ENCODE peak calls at places on chromosomes 7 and 10, in nine cellular contexts. One of them, this sample, is unnamed.

GRCh38 chr10:17206210-17206709 is 4.8 kb upstream of the TRDMT1 start:
- DNase-seq in hepatic stellate cell: peak; percentile 52
- DNase-seq in progenitor cell of endocrine pancreas: no peak
- DNase-seq in heart right ventricle: no peak
- DNase-seq in H9: no peak
- DNase-seq in AG04450: no peak
- DNase-seq in amniotic epithelial cell: peak; percentile 63
- DNase-seq in activated CD4-positive, alpha-beta T cell treated with anti-CD3 and anti-CD28 coated beads for 48 hours: peak; percentile 52
- DNase-seq in activated gamma-delta T cell treated with Interleukin-2 at 50 U/mL for 16 hours: peak; percentile 33
- DNase-seq in this sample: no peak

GRCh38 chr7:2873146-2873545 is 29.0 kb upstream of the GNA12 start:
- DNase-seq in progenitor cell of endocrine pancreas: no peak
- DNase-seq in activated CD4-positive, alpha-beta T cell treated with anti-CD3 and anti-CD28 coated beads for 48 hours: no peak
- DNase-seq in amniotic epithelial cell: peak; percentile 34
- DNase-seq in heart right ventricle: peak; percentile 43
- DNase-seq in AG04450: no peak
- DNase-seq in hepatic stellate cell: no peak
- DNase-seq in H9: no peak
- DNase-seq in activated gamma-delta T cell treated with Interleukin-2 at 50 U/mL for 16 hours: no peak
- DNase-seq in this sample: no peak

GRCh38 chr7:47266131-47266706 is 315.7 kb downstream of the TNS3 start:
- DNase-seq in AG04450: peak; percentile 20
- DNase-seq in activated gamma-delta T cell treated with Interleukin-2 at 50 U/mL for 16 hours: no peak
- DNase-seq in H9: peak; percentile 68
- DNase-seq in heart right ventricle: peak; percentile 64
- DNase-seq in activated CD4-positive, alpha-beta T cell treated with anti-CD3 and anti-CD28 coated beads for 48 hours: peak; percentile 64
- DNase-seq in progenitor cell of endocrine pancreas: peak; percentile 52
- DNase-seq in hepatic stellate cell: peak; percentile 69
- DNase-seq in amniotic epithelial cell: peak; percentile 61
- DNase-seq in this sample: peak; percentile 86

GRCh38 chr7:48780862-48781261 is 143.5 kb upstream of the CDC14C start:
- DNase-seq in progenitor cell of endocrine pancreas: no peak
- DNase-seq in H9: no peak
- DNase-seq in hepatic stellate cell: no peak
- DNase-seq in activated CD4-positive, alpha-beta T cell treated with anti-CD3 and anti-CD28 coated beads for 48 hours: no peak
- DNase-seq in amniotic epithelial cell: no peak
- DNase-seq in heart right ventricle: no peak
- DNase-seq in AG04450: no peak
- DNase-seq in activated gamma-delta T cell treated with Interleukin-2 at 50 U/mL for 16 hours: no peak
- DNase-seq in this sample: no peak

GRCh38 chr7:22565315-22565811 is 65.4 kb upstream of the STEAP1B start:
- DNase-seq in hepatic stellate cell: no peak
- DNase-seq in H9: no peak
- DNase-seq in progenitor cell of endocrine pancreas: no peak
- DNase-seq in activated gamma-delta T cell treated with Interleukin-2 at 50 U/mL for 16 hours: no peak
- DNase-seq in AG04450: no peak
- DNase-seq in heart right ventricle: no peak
- DNase-seq in amniotic epithelial cell: peak; percentile 75
- DNase-seq in activated CD4-positive, alpha-beta T cell treated with anti-CD3 and anti-CD28 coated beads for 48 hours: no peak
- DNase-seq in this sample: peak; percentile 73

GRCh38 chr10:18216482-18216881 is 76.3 kb downstream of the CACNB2 start:
- DNase-seq in H9: no peak
- DNase-seq in hepatic stellate cell: peak; percentile 18
- DNase-seq in activated CD4-positive, alpha-beta T cell treated with anti-CD3 and anti-CD28 coated beads for 48 hours: no peak
- DNase-seq in progenitor cell of endocrine pancreas: no peak
- DNase-seq in heart right ventricle: no peak
- DNase-seq in amniotic epithelial cell: peak; percentile 57
- DNase-seq in activated gamma-delta T cell treated with Interleukin-2 at 50 U/mL for 16 hours: no peak
- DNase-seq in AG04450: no peak
- DNase-seq in this sample: no peak

GRCh38 chr10:58755688-58756087 is 243.0 kb downstream of the BICC1 start:
- DNase-seq in hepatic stellate cell: no peak
- DNase-seq in AG04450: peak; percentile 10
- DNase-seq in activated CD4-positive, alpha-beta T cell treated with anti-CD3 and anti-CD28 coated beads for 48 hours: no peak
- DNase-seq in amniotic epithelial cell: peak; percentile 61
- DNase-seq in H9: no peak
- DNase-seq in heart right ventricle: no peak
- DNase-seq in progenitor cell of endocrine pancreas: no peak
- DNase-seq in activated gamma-delta T cell treated with Interleukin-2 at 50 U/mL for 16 hours: no peak
- DNase-seq in this sample: no peak

GRCh38 chr7:102938679-102939078 is 25.9 kb downstream of the LRRC17 start:
- DNase-seq in amniotic epithelial cell: no peak
- DNase-seq in H9: no peak
- DNase-seq in progenitor cell of endocrine pancreas: no peak
- DNase-seq in heart right ventricle: no peak
- DNase-seq in AG04450: no peak
- DNase-seq in hepatic stellate cell: no peak
- DNase-seq in activated CD4-positive, alpha-beta T cell treated with anti-CD3 and anti-CD28 coated beads for 48 hours: no peak
- DNase-seq in activated gamma-delta T cell treated with Interleukin-2 at 50 U/mL for 16 hours: no peak
- DNase-seq in this sample: no peak

GRCh38 chr7:35035511-35035921 is 1.8 kb downstream of the DPY19L1 start:
- DNase-seq in progenitor cell of endocrine pancreas: no peak
- DNase-seq in activated gamma-delta T cell treated with Interleukin-2 at 50 U/mL for 16 hours: peak; percentile 24
- DNase-seq in H9: no peak
- DNase-seq in activated CD4-positive, alpha-beta T cell treated with anti-CD3 and anti-CD28 coated beads for 48 hours: peak; percentile 36
- DNase-seq in amniotic epithelial cell: peak; percentile 59
- DNase-seq in AG04450: no peak
- DNase-seq in heart right ventricle: no peak
- DNase-seq in hepatic stellate cell: peak; percentile 21
- DNase-seq in this sample: no peak

GRCh38 chr10:47374611-47375536 is 9.2 kb downstream of the ZNF488 start:
- DNase-seq in AG04450: peak; percentile 13
- DNase-seq in activated gamma-delta T cell treated with Interleukin-2 at 50 U/mL for 16 hours: no peak
- DNase-seq in activated CD4-positive, alpha-beta T cell treated with anti-CD3 and anti-CD28 coated beads for 48 hours: no peak
- DNase-seq in hepatic stellate cell: peak; percentile 82
- DNase-seq in heart right ventricle: no peak
- DNase-seq in H9: peak; percentile 8
- DNase-seq in progenitor cell of endocrine pancreas: no peak
- DNase-seq in amniotic epithelial cell: peak; percentile 46
- DNase-seq in this sample: peak; percentile 33

GRCh38 chr10:14391342-14391741 is 60.6 kb upstream of the FRMD4A start:
- DNase-seq in activated CD4-positive, alpha-beta T cell treated with anti-CD3 and anti-CD28 coated beads for 48 hours: no peak
- DNase-seq in AG04450: no peak
- DNase-seq in amniotic epithelial cell: peak; percentile 61
- DNase-seq in hepatic stellate cell: no peak
- DNase-seq in H9: no peak
- DNase-seq in activated gamma-delta T cell treated with Interleukin-2 at 50 U/mL for 16 hours: no peak
- DNase-seq in heart right ventricle: no peak
- DNase-seq in progenitor cell of endocrine pancreas: no peak
- DNase-seq in this sample: no peak

GRCh38 chr7:155296788-155297516 is 726 bp upstream of the INSIG1 start:
- DNase-seq in progenitor cell of endocrine pancreas: no peak
- DNase-seq in activated gamma-delta T cell treated with Interleukin-2 at 50 U/mL for 16 hours: peak; percentile 87
- DNase-seq in heart right ventricle: peak; percentile 51
- DNase-seq in hepatic stellate cell: peak; percentile 82
- DNase-seq in amniotic epithelial cell: peak; percentile 68
- DNase-seq in activated CD4-positive, alpha-beta T cell treated with anti-CD3 and anti-CD28 coated beads for 48 hours: peak; percentile 89
- DNase-seq in AG04450: peak; percentile 33
- DNase-seq in H9: peak; percentile 49
- DNase-seq in this sample: peak; percentile 90

GRCh38 chr10:102009801-102010425 is 46.1 kb downstream of the ARMH3 start:
- DNase-seq in hepatic stellate cell: peak; percentile 81
- DNase-seq in heart right ventricle: no peak
- DNase-seq in progenitor cell of endocrine pancreas: peak; percentile 25
- DNase-seq in AG04450: peak; percentile 87
- DNase-seq in amniotic epithelial cell: peak; percentile 90
- DNase-seq in H9: peak; percentile 52
- DNase-seq in activated gamma-delta T cell treated with Interleukin-2 at 50 U/mL for 16 hours: peak; percentile 19
- DNase-seq in activated CD4-positive, alpha-beta T cell treated with anti-CD3 and anti-CD28 coated beads for 48 hours: peak; percentile 34
- DNase-seq in this sample: no peak

GRCh38 chr7:953547-954327 is 743 bp downstream of the ADAP1 start:
- DNase-seq in activated gamma-delta T cell treated with Interleukin-2 at 50 U/mL for 16 hours: no peak
- DNase-seq in hepatic stellate cell: peak; percentile 81
- DNase-seq in H9: peak; percentile 69
- DNase-seq in progenitor cell of endocrine pancreas: no peak
- DNase-seq in amniotic epithelial cell: no peak
- DNase-seq in activated CD4-positive, alpha-beta T cell treated with anti-CD3 and anti-CD28 coated beads for 48 hours: no peak
- DNase-seq in heart right ventricle: peak; percentile 55
- DNase-seq in AG04450: no peak
- DNase-seq in this sample: peak; percentile 86